ENCODE peak calls at places on chromosomes 5 and 9, in ten cellular contexts. K is fibroblast of lung; P is activated CD4-positive, alpha-beta T cell treated with anti-CD3 and anti-CD28 coated beads, Interleukin-2, amount 10 ng/mL, durations not matched to agents 24 days and 14 days; D is activated effector memory CD4-positive, alpha-beta T cell treated with Interleukin-2 at 50 U/mL for 16 hours; N is OCI-M1; L is adipocyte; M is LoVo; Q is T-helper 2 cell; X is mesendoderm; Y is stimulated activated CD8-positive, alpha-beta memory T cell treated with anti-CD3 and anti-CD28 coated beads, Interleukin-15, amount 100 ng/mL, for 1 hour. W is an unnamed sample.

GRCh38 chr9:127541865-127542264 is 70.2 kb upstream of the STXBP1 start:
- DNase-seq in N (no peak), L (peak), K (no peak), X (no peak), Y (no peak), D (no peak), P (no peak), Q (no peak), M (no peak), W (no peak)

GRCh38 chr5:99621772-99622681 is 693.2 kb upstream of the CHD1 start:
- DNase-seq in X (no peak), N (no peak), K (no peak), M (no peak), D (no peak), L (no peak), P (no peak), Q (no peak), Y (no peak), W (no peak)

GRCh38 chr5:93580387-93581100 is 475 bp downstream of the NR2F1-AS1 start:
- DNase-seq in L (peak), N (no peak), Y (no peak), D (no peak), K (peak), M (peak), P (peak), Q (no peak), X (no peak), W (no peak)

GRCh38 chr9:2837915-2838314 is 6.0 kb downstream of the PUM3 start:
- DNase-seq in K (peak), L (peak), D (no peak), X (no peak), P (no peak), N (peak), M (no peak), Q (no peak), Y (no peak), W (no peak)

GRCh38 chr5:127695336-127695735 is 7.9 kb upstream of the CCDC192 start:
- DNase-seq in D (no peak), Q (no peak), M (no peak), X (no peak), Y (no peak), L (no peak), N (no peak), P (no peak), K (no peak), W (no peak)

GRCh38 chr9:68749579-68750159 is 44.6 kb downstream of the PIP5K1B start:
- DNase-seq in N (peak), D (no peak), Y (no peak), Q (no peak), L (no peak), X (peak), P (no peak), M (no peak), K (no peak), W (no peak)

GRCh38 chr9:130537346-130538050 is 41.9 kb upstream of the FUBP3 start:
- DNase-seq in M (no peak), D (no peak), X (no peak), P (no peak), L (no peak), Q (no peak), N (peak), K (peak), Y (no peak), W (no peak)

GRCh38 chr5:139061274-139061673 is 136.9 kb downstream of the SIL1 start:
- DNase-seq in M (no peak), K (peak), P (no peak), Q (no peak), N (no peak), D (no peak), Y (no peak), X (peak), L (peak), W (no peak)

GRCh38 chr5:133670336-133670735 is 58.0 kb upstream of the FSTL4 start:
- DNase-seq in K (no peak), X (no peak), Q (no peak), N (no peak), P (no peak), L (no peak), Y (no peak), D (no peak), M (no peak), W (no peak)

GRCh38 chr5:168020522-168021294 is 270.7 kb upstream of the WWC1 start:
- DNase-seq in P (no peak), X (no peak), Y (no peak), L (peak), N (no peak), Q (no peak), D (no peak), K (peak), M (no peak), W (no peak)

GRCh38 chr9:124216474-124217176 is 41.1 kb upstream of the NEK6 start:
- DNase-seq in Y (peak), K (no peak), N (no peak), X (no peak), Q (no peak), D (peak), P (peak), M (no peak), L (no peak), W (no peak)

GRCh38 chr9:126681336-126681735 is 67.6 kb downstream of the LMX1B start:
- DNase-seq in D (no peak), K (no peak), Q (no peak), M (no peak), Y (no peak), L (no peak), X (no peak), N (no peak), P (no peak), W (no peak)

GRCh38 chr9:96232539-96233241 is 69.3 kb downstream of the HSD17B3 start:
- DNase-seq in D (no peak), K (peak), N (peak), P (peak), Q (no peak), Y (no peak), M (peak), L (peak), X (peak), W (no peak)

GRCh38 chr9:92482336-92482735 is at the start of gene ASPN:
- DNase-seq in N (no peak), L (peak), D (no peak), K (peak), P (no peak), Q (no peak), M (no peak), Y (no peak), X (no peak), W (no peak)

GRCh38 chr5:134436523-134437339 is 25.1 kb upstream of the CDKN2AIPNL start:
- DNase-seq in K (peak), X (peak), D (peak), P (peak), Q (peak), M (no peak), L (peak), N (no peak), Y (peak), W (peak)

GRCh38 chr5:178240772-178241171 is 8.2 kb upstream of the PHYKPL start:
- DNase-seq in K (no peak), Q (no peak), Y (no peak), D (no peak), X (no peak), M (no peak), L (no peak), P (no peak), N (no peak), W (no peak)

GRCh38 chr9:130043654-130044623 is 950 bp upstream of the FNBP1 start:
- DNase-seq in Y (no peak), D (no peak), M (no peak), L (peak), Q (no peak), X (peak), P (no peak), N (no peak), K (peak), W (no peak)

GRCh38 chr5:74766348-74766886 is 500 bp downstream of the GFM2 start:
- DNase-seq in M (peak), Y (no peak), P (peak), X (peak), K (peak), Q (no peak), L (peak), D (no peak), N (peak), W (no peak)